ENCODE peak calls at places on chromosomes 2 and 18, in six cellular contexts. G is choroid plexus epithelial cell, N is IMR-90, E is tibial nerve, K is GM23248, Q is NCI-H1092 treated with DMSO at 0.1 percent for 48 hours. I is an unnamed sample.

GRCh38 chr2:31110998-31111397 is 27.2 kb downstream of the GALNT14 start:
- DNase-seq in G (no peak), N (no peak), E (no peak), K (no peak), Q (no peak), I (no peak)

GRCh38 chr2:150907466-150907865 is 354.2 kb downstream of the RBM43 start:
- DNase-seq in G (no peak), N (no peak), E (no peak), K (no peak), Q (no peak), I (no peak)

GRCh38 chr2:158034198-158034831 is 67.4 kb upstream of the UPP2 start:
- DNase-seq in G (peak), N (peak), E (no peak), K (peak), Q (peak), I (peak)

GRCh38 chr18:49762191-49763077 is 50.9 kb downstream of the ACAA2 start:
- DNase-seq in G (no peak), N (no peak), E (no peak), K (no peak), Q (no peak), I (no peak)

GRCh38 chr2:238132463-238133450 is 5.7 kb upstream of the KLHL30 start:
- DNase-seq in G (no peak), N (no peak), E (no peak), K (no peak), Q (no peak), I (no peak)

GRCh38 chr2:47265751-47266231 is 110.7 kb upstream of the STPG4 start:
- DNase-seq in G (no peak), N (no peak), E (no peak), K (no peak), Q (no peak), I (no peak)

GRCh38 chr2:239887604-239888003 is 137.5 kb downstream of the NDUFA10 start:
- DNase-seq in G (no peak), N (no peak), E (no peak), K (no peak), Q (no peak), I (no peak)

GRCh38 chr18:3540805-3541548 is 91.0 kb downstream of the TGIF1 start:
- DNase-seq in G (no peak), N (no peak), E (no peak), K (no peak), Q (no peak), I (no peak)

GRCh38 chr2:205259131-205259530 is 423.2 kb upstream of the NRP2 start:
- DNase-seq in G (peak), N (peak), E (no peak), K (peak), Q (no peak), I (no peak)

GRCh38 chr18:8439091-8439490 is 170.1 kb upstream of the RAB12 start:
- DNase-seq in G (no peak), N (no peak), E (no peak), K (peak), Q (no peak), I (no peak)

GRCh38 chr2:168357799-168358504 is 98.1 kb upstream of the CERS6 start:
- DNase-seq in G (no peak), N (no peak), E (no peak), K (peak), Q (no peak), I (no peak)

GRCh38 chr2:45132551-45132950 is 123.3 kb upstream of the SIX2 start:
- DNase-seq in G (no peak), N (no peak), E (no peak), K (no peak), Q (no peak), I (no peak)

GRCh38 chr2:73759287-73759764 is 20.6 kb downstream of the DUSP11 start:
- DNase-seq in G (peak), N (peak), E (no peak), K (peak), Q (no peak), I (no peak)

GRCh38 chr2:1739961-1740713 is 4.2 kb downstream of the PXDN start:
- DNase-seq in G (peak), N (peak), E (no peak), K (no peak), Q (no peak), I (no peak)

GRCh38 chr2:3208591-3208990 is 169.0 kb downstream of the EIPR1 start:
- DNase-seq in G (no peak), N (no peak), E (no peak), K (no peak), Q (no peak), I (no peak)

GRCh38 chr2:150404147-150404546 is 83.3 kb downstream of the RND3 start:
- DNase-seq in G (no peak), N (no peak), E (no peak), K (no peak), Q (no peak), I (no peak)

GRCh38 chr18:62282188-62282629 is 42.9 kb upstream of the TNFRSF11A start:
- DNase-seq in G (peak), N (peak), E (no peak), K (peak), Q (no peak), I (no peak)

GRCh38 chr2:120237491-120237902 is 14.3 kb upstream of the TMEM185B start:
- DNase-seq in G (peak), N (peak), E (no peak), K (peak), Q (no peak), I (no peak)

GRCh38 chr2:190765386-190766173 is 115.0 kb upstream of the GLS start:
- DNase-seq in G (peak), N (peak), E (no peak), K (peak), Q (no peak), I (no peak)

GRCh38 chr2:6352906-6353515 is 512.7 kb downstream of the CMPK2 start:
- DNase-seq in G (peak), N (peak), E (no peak), K (peak), Q (peak), I (peak)

GRCh38 chr2:236862961-236863728 is 222.5 kb upstream of the COPS8 start:
- DNase-seq in G (peak), N (peak), E (no peak), K (peak), Q (no peak), I (no peak)

GRCh38 chr2:230326453-230327417 is at the start of gene SP140L:
- DNase-seq in G (peak), N (peak), E (peak), K (peak), Q (no peak), I (peak)

GRCh38 chr2:200744252-200744651 is 67.5 kb upstream of the BZW1 start:
- DNase-seq in G (no peak), N (no peak), E (no peak), K (no peak), Q (no peak), I (no peak)

GRCh38 chr2:29420999-29421856 is 306.0 kb downstream of the CLIP4 start:
- DNase-seq in G (peak), N (peak), E (no peak), K (no peak), Q (no peak), I (no peak)

GRCh38 chr2:190947711-190948251 is 66.2 kb downstream of the STAT1 start:
- DNase-seq in G (peak), N (peak), E (no peak), K (peak), Q (no peak), I (no peak)

GRCh38 chr2:222892321-222892720 is 31.5 kb downstream of the ACSL3 start:
- DNase-seq in G (peak), N (peak), E (no peak), K (no peak), Q (no peak), I (no peak)

GRCh38 chr2:47891369-47892337 is 14.6 kb downstream of the FBXO11 start:
- DNase-seq in G (peak), N (peak), E (no peak), K (peak), Q (no peak), I (no peak)

GRCh38 chr2:119782308-119783027 is 22.7 kb downstream of the PTPN4 start:
- DNase-seq in G (peak), N (no peak), E (no peak), K (no peak), Q (no peak), I (no peak)

GRCh38 chr2:45825001-45825651 is 173.7 kb downstream of the PRKCE start:
- DNase-seq in G (no peak), N (no peak), E (no peak), K (no peak), Q (no peak), I (no peak)

GRCh38 chr2:70118798-70119454 is 31.6 kb downstream of the PCBP1 start:
- DNase-seq in G (no peak), N (no peak), E (no peak), K (no peak), Q (no peak), I (no peak)

GRCh38 chr2:23549821-23550535 is 165.0 kb downstream of the KLHL29 start:
- DNase-seq in G (peak), N (peak), E (no peak), K (peak), Q (no peak), I (peak)

I was measured in SHP77.